ENCODE peak calls at places on chromosomes 7 and 10, in five cellular contexts. R, X, B, D and H are unnamed samples.

GRCh38 chr10:80197972-80198591 is 7.3 kb downstream of the ANXA11 start:
- DNase-seq in R (no peak), D (no peak), B (no peak), X (peak), H (no peak)

GRCh38 chr10:120744040-120744439 is 107.1 kb upstream of the WDR11 start:
- DNase-seq in D (no peak), X (peak), R (no peak), B (no peak), H (no peak)

GRCh38 chr7:69597278-69598076 is 798 bp upstream of the AUTS2 start:
- DNase-seq in B (no peak), R (no peak), X (peak), D (peak), H (no peak)

GRCh38 chr10:11463111-11463510 is 148.3 kb downstream of the USP6NL start:
- DNase-seq in R (no peak), X (no peak), B (no peak), D (no peak), H (no peak)

GRCh38 chr10:116636976-116637375 is 16.2 kb downstream of the PNLIPRP2 start:
- DNase-seq in D (no peak), B (no peak), R (no peak), X (no peak), H (no peak)

GRCh38 chr10:77308084-77308732 is 329.4 kb downstream of the KCNMA1 start:
- DNase-seq in B (no peak), X (no peak), R (no peak), D (no peak), H (no peak)

GRCh38 chr7:157818701-157819516 is 482.1 kb downstream of the DNAJB6 start:
- DNase-seq in D (no peak), R (no peak), B (no peak), X (no peak), H (no peak)

GRCh38 chr7:137790828-137791227 is 55.9 kb downstream of the DGKI start:
- DNase-seq in X (no peak), B (no peak), D (no peak), R (no peak), H (peak)

GRCh38 chr10:11429439-11430052 is 181.9 kb downstream of the USP6NL start:
- DNase-seq in B (no peak), R (no peak), D (peak), X (no peak), H (peak)

GRCh38 chr7:47225387-47226170 is 356.3 kb downstream of the TNS3 start:
- DNase-seq in R (no peak), D (no peak), X (no peak), B (no peak), H (peak)

GRCh38 chr7:12771378-12771877 is 84.0 kb downstream of the ARL4A start:
- DNase-seq in R (peak), D (peak), B (peak), X (peak), H (peak)

GRCh38 chr7:106080307-106080987 is 31.7 kb downstream of the SYPL1 start:
- DNase-seq in X (no peak), B (no peak), D (no peak), R (no peak), H (no peak)

GRCh38 chr7:36207451-36208291 is 54.6 kb downstream of the EEPD1 start:
- DNase-seq in X (peak), D (peak), R (no peak), B (peak), H (peak)

GRCh38 chr10:126598009-126598408 is 72.5 kb downstream of the C10orf90 start:
- DNase-seq in X (peak), D (peak), B (no peak), R (no peak), H (peak)

GRCh38 chr10:86247073-86247472 is 119.5 kb downstream of the GRID1 start:
- DNase-seq in X (no peak), R (no peak), D (no peak), B (no peak), H (no peak)

GRCh38 chr10:43398939-43399871 is 9.8 kb downstream of the HNRNPF start:
- DNase-seq in B (peak), D (peak), X (peak), R (no peak), H (peak)

GRCh38 chr7:11452491-11452890 is 379.5 kb downstream of the THSD7A start:
- DNase-seq in B (no peak), X (no peak), D (no peak), R (no peak), H (no peak)

GRCh38 chr7:81308643-81309354 is 389.9 kb upstream of the SEMA3C start:
- DNase-seq in X (no peak), R (no peak), D (no peak), B (no peak), H (peak)
- H3K4me3 ChIP-seq in X (no peak), R (no peak), D (no peak), B (no peak), H (no peak)

GRCh38 chr7:99461221-99461620 is 4.7 kb downstream of the ATP5MF start:
- DNase-seq in D (no peak), X (no peak), B (no peak), R (no peak), H (no peak)
- TF ChIP-seq CTCF in D (no peak), X (no peak), B (no peak), R (no peak), H (peak)

DNA sequence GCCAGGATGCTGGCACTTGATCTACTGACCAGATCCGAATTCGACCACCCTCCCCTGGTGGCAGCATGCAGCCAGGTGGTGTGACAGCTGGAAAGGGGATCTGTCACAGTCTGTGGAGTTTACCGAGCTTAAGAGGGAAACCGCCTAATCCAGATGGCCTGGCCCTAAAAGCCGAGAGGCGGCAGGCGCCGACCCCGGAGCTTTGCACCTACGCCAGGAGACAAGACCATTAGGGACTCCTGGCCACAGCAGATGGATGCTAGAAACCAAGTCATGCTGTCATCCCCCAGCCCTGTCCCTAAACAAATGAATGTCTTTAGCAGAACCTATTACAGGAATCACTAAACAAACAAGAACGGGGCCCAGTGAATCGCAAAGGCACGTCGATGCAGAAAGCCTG is 27.7 kb downstream of the RCC1L start:
- DNase-seq in D (no peak), R (no peak), B (no peak), X (no peak), H (no peak)
- H3K4me3 ChIP-seq in D (no peak), R (no peak), B (no peak), X (no peak), H (no peak)

GRCh38 chr10:18233775-18234174 is 93.6 kb downstream of the CACNB2 start:
- DNase-seq in B (no peak), D (no peak), X (peak), R (no peak), H (peak)
- TF ChIP-seq CTCF in B (no peak), D (no peak), X (no peak), R (no peak), H (peak)

GRCh38 chr7:108328174-108328651 is 128.0 kb downstream of the NRCAM start:
- DNase-seq in B (no peak), D (no peak), R (no peak), X (no peak), H (no peak)
- H3K4me3 ChIP-seq in B (no peak), D (no peak), R (no peak), X (no peak), H (no peak)

GRCh38 chr10:58857251-58857650 is 319.2 kb upstream of the PHYHIPL start:
- DNase-seq in X (no peak), R (no peak), B (peak), D (no peak), H (peak)
- TF ChIP-seq CTCF in X (no peak), R (no peak), B (no peak), D (no peak), H (no peak)

GRCh38 chr7:81691199-81691821 is 78.5 kb downstream of the HGF start:
- DNase-seq in D (peak), R (no peak), X (no peak), B (peak), H (peak)

GRCh38 chr7:81690688-81691087 is 79.2 kb downstream of the HGF start:
- DNase-seq in B (no peak), X (no peak), D (no peak), R (no peak), H (no peak)

GRCh38 chr7:81693080-81693479 is 76.8 kb downstream of the HGF start:
- DNase-seq in B (no peak), X (no peak), R (no peak), D (no peak), H (no peak)

GRCh38 chr7:81693894-81694293 is 76.0 kb downstream of the HGF start:
- DNase-seq in R (no peak), B (no peak), X (no peak), D (no peak), H (no peak)

DNA sequence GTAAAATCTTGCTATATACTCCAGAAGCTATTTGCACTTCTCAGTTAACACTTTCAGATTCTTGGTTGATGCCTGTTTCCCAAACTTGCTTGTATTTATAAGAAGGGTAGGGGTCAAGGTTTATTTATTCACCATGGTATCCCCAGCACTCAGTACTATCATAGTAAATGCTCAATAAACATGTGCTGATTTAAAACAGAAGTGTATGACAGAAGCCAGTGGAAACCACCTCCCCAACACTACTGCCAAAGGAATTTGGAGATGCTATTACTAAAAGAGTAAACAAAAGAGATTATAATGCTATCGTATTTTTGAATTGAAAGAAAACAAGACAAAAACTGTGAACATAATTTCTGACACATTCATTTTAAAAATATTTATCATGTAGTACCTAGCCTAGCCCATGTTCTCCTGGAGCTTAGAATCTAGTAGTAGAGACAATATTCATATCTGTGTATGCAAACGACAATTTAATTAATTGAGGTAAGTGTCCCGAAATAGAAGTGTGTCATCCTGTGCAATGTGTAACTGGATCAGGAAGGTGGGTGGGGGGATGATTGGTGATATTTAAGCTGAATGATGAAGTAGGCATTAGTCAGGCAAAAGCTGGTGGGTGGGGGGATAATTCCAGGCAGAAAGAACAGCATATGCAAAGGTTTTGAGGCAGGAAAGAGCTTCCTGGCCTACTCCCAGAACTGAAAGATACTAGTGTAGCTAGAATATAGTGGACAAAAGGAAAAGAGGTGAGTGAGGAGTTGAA is 77.5 kb downstream of the HGF start:
- DNase-seq in R (no peak), B (peak), D (peak), X (no peak), H (peak)
- H3K4me3 ChIP-seq in R (no peak), B (no peak), D (no peak), X (no peak), H (no peak)

GRCh38 chr7:21428642-21428941 is 709 bp downstream of the SP4 start:
- DNase-seq in R (no peak), X (no peak), D (no peak), B (no peak), H (no peak)
- TF ChIP-seq CTCF in R (no peak), X (no peak), D (no peak), B (no peak), H (no peak)